ENCODE peak calls at places on chromosomes 6 and 20, in eight cellular contexts. R is central memory CD4-positive, alpha-beta T cell; N is K562; H is activated naive CD8-positive, alpha-beta T cell treated with anti-CD3 and anti-CD28 coated beads for 36 hours; S is fibroblast of the aortic adventitia; E is A673; T is NCI-H1436; X is PC-3. Y is an unnamed sample.
A peak's percentile ranks its signal among the peaks of the same experiment; 100 is the strongest.

GRCh38 chr6:32462609-32463008 is 22.9 kb downstream of the HLA-DRA start:
- DNase-seq in R (no peak), N (no peak), H (peak; percentile 38), S (no peak), E (peak; percentile 17), T (no peak), X (peak; percentile 11), Y (no peak)

GRCh38 chr6:107707346-107708270 is 116.5 kb downstream of the SCML4 start:
- DNase-seq in R (no peak), N (no peak), H (no peak), S (no peak), E (no peak), T (no peak), X (no peak), Y (peak; percentile 91)

GRCh38 chr20:4227085-4227821 is 211.9 kb upstream of the RNF24 start:
- DNase-seq in R (no peak), N (peak; percentile 28), H (no peak), S (peak; percentile 47), E (peak; percentile 74), T (no peak), X (peak; percentile 69), Y (no peak)

GRCh38 chr6:144265390-144265789 is 19.7 kb upstream of the UTRN start:
- DNase-seq in R (no peak), N (no peak), H (no peak), S (peak; percentile 69), E (peak; percentile 90), T (no peak), X (peak; percentile 82), Y (no peak)

GRCh38 chr6:22627644-22628043 is 58.3 kb downstream of the HDGFL1 start:
- DNase-seq in R (no peak), N (no peak), H (no peak), S (no peak), E (no peak), T (no peak), X (no peak), Y (no peak)

GRCh38 chr6:110714143-110714542 is 101.1 kb downstream of the CDK19 start:
- DNase-seq in R (no peak), N (no peak), H (no peak), S (no peak), E (no peak), T (no peak), X (no peak), Y (no peak)

GRCh38 chr6:166598441-166599138 is 12.1 kb upstream of the RAMACL start:
- DNase-seq in R (no peak), N (no peak), H (no peak), S (peak; percentile 96), E (no peak), T (no peak), X (no peak), Y (no peak)

GRCh38 chr6:1596088-1596852 is 13.4 kb upstream of the FOXC1 start:
- DNase-seq in R (peak; percentile 51), N (peak; percentile 86), H (peak; percentile 58), S (peak; percentile 60), E (peak; percentile 64), T (peak; percentile 16), X (peak; percentile 66), Y (no peak)

GRCh38 chr6:144515761-144516160 is 230.6 kb downstream of the UTRN start:
- DNase-seq in R (no peak), N (no peak), H (no peak), S (no peak), E (no peak), T (no peak), X (no peak), Y (no peak)

GRCh38 chr6:13848553-13849150 is 34.3 kb upstream of the MCUR1 start:
- DNase-seq in R (no peak), N (no peak), H (no peak), S (no peak), E (no peak), T (no peak), X (peak; percentile 8), Y (peak; percentile 34)

GRCh38 chr6:88538130-88538706 is 372.1 kb upstream of the CNR1 start:
- DNase-seq in R (no peak), N (peak; percentile 13), H (no peak), S (no peak), E (peak; percentile 21), T (no peak), X (peak; percentile 6), Y (peak; percentile 74)

GRCh38 chr6:89310929-89311328 is 4.2 kb downstream of the GABRR2 start:
- DNase-seq in R (no peak), N (no peak), H (no peak), S (peak; percentile 7), E (no peak), T (no peak), X (peak; percentile 59), Y (no peak)

GRCh38 chr6:75118925-75119515 is 86.8 kb downstream of the COL12A1 start:
- DNase-seq in R (no peak), N (no peak), H (no peak), S (no peak), E (no peak), T (no peak), X (no peak), Y (no peak)

GRCh38 chr6:7621761-7622160 is 31.8 kb downstream of the SNRNP48 start:
- DNase-seq in R (no peak), N (no peak), H (no peak), S (peak; percentile 84), E (no peak), T (no peak), X (no peak), Y (no peak)

GRCh38 chr6:16249971-16250370 is 11.6 kb downstream of the GMPR start:
- DNase-seq in R (no peak), N (no peak), H (no peak), S (no peak), E (no peak), T (peak; percentile 17), X (no peak), Y (no peak)

GRCh38 chr6:22043284-22043962 is 253.4 kb downstream of the PRL start:
- DNase-seq in R (no peak), N (no peak), H (no peak), S (peak; percentile 85), E (no peak), T (no peak), X (no peak), Y (no peak)

GRCh38 chr6:48476257-48476656 is 365.3 kb upstream of the PTCHD4 start:
- DNase-seq in R (no peak), N (no peak), H (no peak), S (peak; percentile 24), E (peak; percentile 2), T (no peak), X (peak; percentile 41), Y (no peak)

GRCh38 chr6:2542858-2543218 is 207.9 kb downstream of the MYLK4 start:
- DNase-seq in R (peak; percentile 76), N (peak; percentile 61), H (peak; percentile 39), S (peak; percentile 91), E (peak; percentile 9), T (no peak), X (peak; percentile 54), Y (no peak)

GRCh38 chr6:100464162-100464851 is 414 bp downstream of the SIM1 start:
- DNase-seq in R (no peak), N (no peak), H (no peak), S (no peak), E (no peak), T (peak; percentile 35), X (no peak), Y (no peak)

GRCh38 chr6:163741743-163742363 is 327.3 kb downstream of the QKI start:
- DNase-seq in R (no peak), N (peak; percentile 66), H (no peak), S (no peak), E (no peak), T (peak; percentile 72), X (no peak), Y (no peak)

GRCh38 chr20:10861619-10862018 is 187.8 kb upstream of the JAG1 start:
- DNase-seq in R (no peak), N (no peak), H (no peak), S (peak; percentile 37), E (no peak), T (no peak), X (peak; percentile 98), Y (no peak)

GRCh38 chr20:5612476-5613291 is 137.5 kb upstream of the SHLD1 start:
- DNase-seq in R (no peak), N (no peak), H (no peak), S (peak; percentile 91), E (peak; percentile 6), T (no peak), X (peak; percentile 64), Y (no peak)

GRCh38 chr6:155155787-155156447 is 107.9 kb upstream of the CLDN20 start:
- DNase-seq in R (no peak), N (no peak), H (no peak), S (no peak), E (no peak), T (no peak), X (peak; percentile 27), Y (no peak)

GRCh38 chr6:53628354-53629119 is 37.0 kb downstream of the KLHL31 start:
- DNase-seq in R (no peak), N (no peak), H (no peak), S (peak; percentile 90), E (no peak), T (no peak), X (peak; percentile 98), Y (no peak)